ENCODE peak calls at places on chromosomes 3 and 15, in four cellular contexts. V is psoas muscle, W is bronchial epithelial cell, G is KG1. Q is an unnamed sample.

GRCh38 chr3:162400697-162401096 is 904.1 kb downstream of the OTOL1 start:
- DNase-seq in V (no peak), W (no peak), G (no peak), Q (no peak)

GRCh38 chr3:127525373-127525772 is 65.2 kb downstream of the TPRA1 start:
- DNase-seq in V (no peak), W (peak; percentile 89), G (no peak), Q (peak; percentile 95)

GRCh38 chr15:41944313-41944940 is 27.9 kb downstream of the EHD4 start:
- DNase-seq in V (peak; percentile 69), W (peak; percentile 71), G (no peak), Q (peak; percentile 76)

GRCh38 chr3:105688821-105689220 is 180.0 kb downstream of the CBLB start:
- DNase-seq in V (no peak), W (no peak), G (no peak), Q (no peak)

GRCh38 chr3:35773398-35773797 is 134.1 kb downstream of the ARPP21 start:
- DNase-seq in V (no peak), W (no peak), G (no peak), Q (no peak)

GRCh38 chr3:122942937-122943827 is 84.4 kb downstream of the SEMA5B start:
- DNase-seq in V (peak; percentile 61), W (peak; percentile 34), G (no peak), Q (no peak)

GRCh38 chr3:104396974-104397669 is 969.6 kb upstream of the ALCAM start:
- DNase-seq in V (no peak), W (peak; percentile 23), G (no peak), Q (no peak)

GRCh38 chr15:58924326-58924725 is 9.2 kb downstream of the SLTM start:
- DNase-seq in V (no peak), W (no peak), G (no peak), Q (no peak)

GRCh38 chr3:128383316-128384235 is 83.1 kb downstream of the DNAJB8 start:
- DNase-seq in V (peak; percentile 79), W (peak; percentile 69), G (peak; percentile 19), Q (peak; percentile 42)

GRCh38 chr15:37035349-37035748 is 65.0 kb downstream of the MEIS2 start:
- DNase-seq in V (no peak), W (no peak), G (no peak), Q (no peak)

GRCh38 chr3:42652611-42653302 is 740 bp upstream of the ZBTB47 start:
- DNase-seq in V (peak; percentile 56), W (peak; percentile 82), G (peak; percentile 56), Q (peak; percentile 46)

GRCh38 chr15:74858366-74858735 is 14.8 kb downstream of the SCAMP2 start:
- DNase-seq in V (no peak), W (no peak), G (no peak), Q (no peak)

GRCh38 chr3:101888653-101889052 is 39.3 kb downstream of the NFKBIZ start:
- DNase-seq in V (no peak), W (no peak), G (no peak), Q (no peak)

GRCh38 chr3:169457807-169458206 is 205.7 kb downstream of the MECOM start:
- DNase-seq in V (no peak), W (no peak), G (no peak), Q (no peak)

GRCh38 chr3:186772281-186772885 is 11.0 kb upstream of the EIF4A2 start:
- DNase-seq in V (no peak), W (no peak), G (no peak), Q (no peak)

GRCh38 chr3:137263982-137264777 is 306.4 kb downstream of the IL20RB start:
- DNase-seq in V (peak; percentile 21), W (no peak), G (no peak), Q (no peak)

GRCh38 chr15:101501703-101502373 is 12.3 kb upstream of the PCSK6 start:
- DNase-seq in V (peak; percentile 43), W (no peak), G (no peak), Q (peak; percentile 23)

GRCh38 chr3:23665741-23666140 is 140.0 kb upstream of the UBE2E1 start:
- DNase-seq in V (no peak), W (peak; percentile 58), G (no peak), Q (peak; percentile 38)

GRCh38 chr3:172303181-172303580 is 145.1 kb downstream of the GHSR start:
- DNase-seq in V (no peak), W (no peak), G (no peak), Q (no peak)

GRCh38 chr15:69665641-69666091 is 213.0 kb downstream of the RPLP1 start:
- DNase-seq in V (no peak), W (no peak), G (no peak), Q (no peak)

GRCh38 chr3:158160958-158161357 is 51.1 kb downstream of the RSRC1 start:
- DNase-seq in V (no peak), W (peak; percentile 96), G (no peak), Q (peak; percentile 73)

GRCh38 chr3:132256984-132257383 is 60.2 kb upstream of the ACP3 start:
- DNase-seq in V (no peak), W (peak; percentile 71), G (no peak), Q (peak; percentile 52)

GRCh38 chr3:178090899-178091298 is 445.3 kb upstream of the KCNMB2 start:
- DNase-seq in V (no peak), W (no peak), G (no peak), Q (no peak)

GRCh38 chr3:122520861-122521260 is 6.1 kb upstream of the KPNA1 start:
- DNase-seq in V (no peak), W (peak; percentile 57), G (no peak), Q (no peak)

GRCh38 chr15:75640483-75641175 is 605 bp upstream of the IMP3 start:
- DNase-seq in V (no peak), W (peak; percentile 63), G (peak; percentile 76), Q (peak; percentile 62)

GRCh38 chr15:89893027-89893426 is 767 bp downstream of the AP3S2 start:
- DNase-seq in V (no peak), W (peak; percentile 33), G (no peak), Q (no peak)

GRCh38 chr3:129481783-129482332 is 41.8 kb downstream of the IFT122 start:
- DNase-seq in V (peak; percentile 63), W (peak; percentile 38), G (no peak), Q (no peak)

GRCh38 chr3:107654218-107654617 is 131.5 kb downstream of the BBX start:
- DNase-seq in V (no peak), W (no peak), G (no peak), Q (no peak)

GRCh38 chr15:45647828-45648227 is 13.0 kb downstream of the SQOR start:
- DNase-seq in V (no peak), W (no peak), G (no peak), Q (no peak)

GRCh38 chr3:138898301-138898700 is 48.6 kb downstream of the FOXL2 start:
- DNase-seq in V (no peak), W (no peak), G (no peak), Q (no peak)

GRCh38 chr15:50114381-50114780 is 4.7 kb downstream of the ATP8B4 start:
- DNase-seq in V (no peak), W (no peak), G (peak; percentile 35), Q (no peak)

GRCh38 chr3:69164296-69164695 is 41.9 kb upstream of the LMOD3 start:
- DNase-seq in V (no peak), W (peak; percentile 45), G (no peak), Q (peak; percentile 49)